ENCODE peak calls at places on chromosomes 13 and 19, in nine cellular contexts. N is right lobe of liver, U is suprapubic skin, G is heart left ventricle, I is ovary, R is stomach, Z is A549, D is transverse colon, C is prostate gland. E is an unnamed sample.

GRCh38 chr19:4713384-4713951 is 10.2 kb downstream of the DPP9 start:
- DNase-seq in N (peak), U (peak), G (peak), I (no peak), R (peak), Z (peak), D (peak), C (peak), E (peak)

GRCh38 chr19:40266912-40267600 is 18.1 kb downstream of the AKT2 start:
- DNase-seq in N (no peak), U (no peak), G (no peak), I (no peak), R (no peak), Z (no peak), D (no peak), C (no peak), E (no peak)

GRCh38 chr13:57665471-57665870 is 33.9 kb downstream of the PCDH17 start:
- DNase-seq in N (no peak), U (no peak), G (no peak), I (no peak), R (no peak), Z (no peak), D (no peak), C (no peak), E (no peak)

GRCh38 chr19:18419195-18419698 is at the start of gene SSBP4:
- DNase-seq in N (peak), U (no peak), G (peak), I (peak), R (peak), Z (peak), D (peak), C (peak), E (peak)

GRCh38 chr19:399370-399769 is 9.6 kb downstream of the C2CD4C start:
- DNase-seq in N (no peak), U (peak), G (no peak), I (peak), R (no peak), Z (no peak), D (no peak), C (no peak), E (no peak)

GRCh38 chr19:6613711-6614110 is 22.8 kb upstream of the CD70 start:
- DNase-seq in N (no peak), U (no peak), G (no peak), I (no peak), R (no peak), Z (no peak), D (no peak), C (no peak), E (no peak)

GRCh38 chr13:100883453-100883852 is 208.9 kb upstream of the TMTC4 start:
- DNase-seq in N (no peak), U (no peak), G (no peak), I (no peak), R (no peak), Z (no peak), D (no peak), C (no peak), E (no peak)

GRCh38 chr19:38394488-38394887 is 6.0 kb downstream of the SPRED3 start:
- DNase-seq in N (no peak), U (no peak), G (no peak), I (no peak), R (no peak), Z (no peak), D (no peak), C (no peak), E (no peak)

GRCh38 chr19:10882108-10882457 is 10.7 kb downstream of the CARM1 start:
- DNase-seq in N (no peak), U (no peak), G (peak), I (no peak), R (no peak), Z (no peak), D (no peak), C (no peak), E (no peak)

GRCh38 chr13:113419531-113420183 is 33.6 kb downstream of the ADPRHL1 start:
- DNase-seq in N (no peak), U (no peak), G (no peak), I (no peak), R (no peak), Z (no peak), D (no peak), C (no peak), E (no peak)

GRCh38 chr19:7679017-7679720 is 1.5 kb upstream of the TRAPPC5 start:
- DNase-seq in N (peak), U (no peak), G (no peak), I (no peak), R (no peak), Z (peak), D (peak), C (peak), E (peak)

GRCh38 chr19:801030-801860 is 4.0 kb downstream of the PTBP1 start:
- DNase-seq in N (peak), U (no peak), G (peak), I (peak), R (peak), Z (no peak), D (peak), C (no peak), E (peak)

GRCh38 chr19:16289594-16289993 is 35.0 kb upstream of the KLF2 start:
- DNase-seq in N (no peak), U (no peak), G (no peak), I (no peak), R (no peak), Z (no peak), D (no peak), C (no peak), E (no peak)

GRCh38 chr19:18856385-18857126 is 24.8 kb downstream of the UPF1 start:
- DNase-seq in N (no peak), U (no peak), G (no peak), I (no peak), R (no peak), Z (peak), D (no peak), C (no peak), E (no peak)

GRCh38 chr19:16328824-16329482 is 4.3 kb downstream of the KLF2 start:
- DNase-seq in N (no peak), U (no peak), G (peak), I (peak), R (no peak), Z (peak), D (no peak), C (no peak), E (no peak)

GRCh38 chr19:47518139-47518538 is 3.3 kb upstream of the NAPA start:
- DNase-seq in N (no peak), U (no peak), G (no peak), I (no peak), R (no peak), Z (no peak), D (peak), C (no peak), E (no peak)

GRCh38 chr13:79451500-79451962 is 29.4 kb upstream of the NDFIP2 start:
- DNase-seq in N (no peak), U (no peak), G (no peak), I (no peak), R (no peak), Z (peak), D (peak), C (no peak), E (peak)

GRCh38 chr13:108679989-108680388 is 50.6 kb downstream of the MYO16 start:
- DNase-seq in N (no peak), U (no peak), G (no peak), I (no peak), R (no peak), Z (no peak), D (no peak), C (no peak), E (no peak)

GRCh38 chr13:49569993-49570689 is 15.2 kb downstream of the RCBTB1 start:
- DNase-seq in N (no peak), U (no peak), G (no peak), I (no peak), R (no peak), Z (no peak), D (no peak), C (no peak), E (no peak)

GRCh38 chr19:2046046-2046907 is 4.8 kb downstream of the MKNK2 start:
- DNase-seq in N (peak), U (peak), G (no peak), I (no peak), R (no peak), Z (no peak), D (no peak), C (no peak), E (peak)

GRCh38 chr13:75789451-75790197 is 153.5 kb downstream of the LMO7 start:
- DNase-seq in N (no peak), U (no peak), G (no peak), I (peak), R (no peak), Z (no peak), D (no peak), C (no peak), E (no peak)

GRCh38 chr13:24995225-24995804 is 100.6 kb upstream of the PABPC3 start:
- DNase-seq in N (peak), U (no peak), G (no peak), I (no peak), R (peak), Z (peak), D (peak), C (peak), E (peak)

GRCh38 chr13:39886336-39886735 is 230.9 kb downstream of the COG6 start:
- DNase-seq in N (no peak), U (no peak), G (no peak), I (no peak), R (no peak), Z (no peak), D (no peak), C (no peak), E (no peak)

GRCh38 chr19:32674959-32675719 is at the start of gene ANKRD27:
- DNase-seq in N (peak), U (peak), G (peak), I (peak), R (peak), Z (peak), D (peak), C (peak), E (peak)
- TF ChIP-seq POLR2A in N (peak), U (no peak), G (no peak), I (no peak), R (no peak), Z (peak), D (peak), C (peak), E (peak)

GRCh38 chr19:43799502-43800142 is 2.6 kb downstream of the LYPD5 start:
- DNase-seq in N (no peak), U (no peak), G (no peak), I (no peak), R (no peak), Z (no peak), D (peak), C (no peak), E (no peak)
- H3K4me3 ChIP-seq in N (no peak), U (peak), G (no peak), I (no peak), R (no peak), Z (no peak), D (no peak), C (no peak), E (no peak)

DNA sequence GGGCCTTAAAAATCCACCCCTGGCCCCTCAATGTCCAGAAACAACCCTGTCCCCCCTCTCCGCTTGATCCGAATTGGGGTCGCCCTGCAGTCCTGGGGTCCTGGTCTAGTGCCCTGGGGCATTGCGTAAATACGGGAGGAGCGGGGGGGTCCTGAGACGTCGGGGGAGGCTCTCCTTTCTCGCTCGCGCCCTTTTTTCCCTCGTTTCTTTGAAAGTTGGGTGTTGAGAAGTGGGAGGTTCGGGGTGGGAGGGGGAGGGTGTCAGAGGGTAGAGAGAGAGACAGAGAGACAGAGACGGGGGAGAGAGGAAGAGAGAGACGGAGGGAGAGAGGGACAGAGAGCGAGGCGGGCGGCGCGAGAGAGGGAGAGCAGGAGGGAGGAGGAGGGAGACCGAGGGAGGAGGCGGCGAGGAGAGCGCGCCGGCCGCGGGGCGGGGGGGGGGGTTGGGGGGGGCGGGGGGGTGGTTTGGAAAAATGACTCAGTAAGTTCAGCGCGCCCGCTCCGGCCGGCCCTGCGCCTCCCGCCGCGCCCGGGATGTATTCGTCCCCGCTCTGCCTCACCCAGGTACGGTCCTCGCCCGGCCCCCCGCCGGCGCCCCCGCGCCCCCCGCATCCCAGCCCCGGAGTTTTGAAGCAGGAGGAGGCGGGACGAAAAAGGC is at the start of gene NFIC:
- DNase-seq in N (peak), U (peak), G (peak), I (peak), R (peak), Z (peak), D (peak), C (peak), E (peak)
- TF ChIP-seq POLR2A in N (peak), U (no peak), G (no peak), I (peak), R (no peak), Z (no peak), D (peak), C (peak), E (peak)

DNA sequence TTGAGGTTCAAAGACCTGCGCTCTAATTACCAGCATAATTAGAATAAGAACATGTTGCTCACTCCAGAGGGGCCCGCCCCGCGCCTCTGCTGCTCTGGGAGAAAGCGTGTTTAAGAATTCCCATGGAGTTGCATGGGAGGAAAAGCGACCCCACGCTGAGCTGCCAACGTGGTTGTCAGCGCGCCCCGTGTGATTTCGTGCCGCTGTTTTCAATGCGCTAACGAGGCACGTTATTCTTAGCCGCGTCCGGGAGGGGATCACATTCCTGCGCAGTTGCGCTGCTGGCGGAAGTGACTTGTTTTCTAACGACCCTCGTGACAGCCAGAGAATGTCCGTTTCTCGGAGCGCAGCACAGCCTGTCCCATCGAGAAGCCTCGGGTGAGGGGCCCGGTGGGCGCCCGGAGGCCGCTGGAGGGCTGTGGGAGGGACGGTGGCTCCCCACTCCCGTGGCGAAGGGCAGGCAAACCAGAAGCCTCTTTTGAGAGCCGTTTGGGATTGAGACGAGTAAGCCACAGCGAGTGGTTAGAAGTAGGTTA is 173.8 kb upstream of the SOX1 start:
- DNase-seq in N (no peak), U (peak), G (no peak), I (no peak), R (no peak), Z (no peak), D (no peak), C (no peak), E (no peak)
- H3K4me3 ChIP-seq in N (no peak), U (peak), G (peak), I (no peak), R (peak), Z (no peak), D (peak), C (no peak), E (no peak)

GRCh38 chr19:56086671-56087430 is 34.2 kb downstream of the ZNF787 start:
- DNase-seq in N (peak), U (no peak), G (no peak), I (no peak), R (no peak), Z (no peak), D (no peak), C (no peak), E (no peak)
- TF ChIP-seq POLR2A in N (no peak), U (no peak), G (no peak), I (no peak), R (no peak), Z (no peak), D (no peak), C (no peak), E (no peak)

GRCh38 chr19:46487802-46488445 is 7.7 kb downstream of the PNMA8B start:
- DNase-seq in N (peak), U (peak), G (peak), I (peak), R (peak), Z (peak), D (peak), C (peak), E (peak)
- H3K4me3 ChIP-seq in N (peak), U (peak), G (peak), I (peak), R (peak), Z (peak), D (peak), C (no peak), E (no peak)

DNA sequence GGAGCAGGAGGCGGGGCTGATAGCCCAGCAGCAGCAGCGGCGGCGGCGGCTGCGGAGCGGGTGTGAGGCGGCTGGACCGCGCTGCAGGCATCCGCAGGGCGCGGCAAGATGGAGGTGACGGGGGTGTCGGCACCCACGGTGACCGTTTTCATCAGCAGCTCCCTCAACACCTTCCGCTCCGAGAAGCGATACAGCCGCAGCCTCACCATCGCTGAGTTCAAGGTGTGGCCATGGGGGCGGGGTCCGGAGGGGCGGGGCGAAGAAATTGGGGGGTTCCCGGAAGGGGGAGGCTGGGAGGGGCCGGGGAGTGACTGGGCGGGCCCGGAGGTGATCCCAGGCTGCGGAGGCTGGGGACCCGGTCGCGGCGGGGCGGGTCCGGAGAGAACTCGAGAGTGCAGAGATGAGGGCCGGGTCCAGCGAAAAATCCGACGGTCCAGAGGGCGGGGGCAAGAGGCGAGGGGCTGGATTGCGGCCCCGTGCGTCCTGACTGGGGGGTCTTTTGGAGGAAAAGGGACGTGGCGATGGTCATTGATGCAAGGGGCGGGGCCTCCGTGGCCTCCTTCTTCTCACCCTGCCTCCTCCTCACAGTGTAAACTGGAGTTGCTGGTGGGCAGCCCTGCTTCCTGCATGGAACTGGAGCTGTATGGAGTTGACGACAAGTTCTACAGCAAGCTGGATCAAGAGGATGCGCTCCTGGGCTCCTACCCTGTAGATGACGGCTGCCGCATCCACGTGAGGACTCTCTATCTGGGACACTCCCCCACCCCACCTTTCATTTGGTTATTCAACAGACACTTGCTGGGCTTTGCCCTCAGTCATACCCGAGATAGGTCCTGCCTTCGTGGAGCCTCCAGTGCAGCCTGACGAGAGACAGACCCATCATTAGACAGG is at the start of gene TBCB:
- DNase-seq in N (peak), U (peak), G (peak), I (no peak), R (peak), Z (peak), D (peak), C (peak), E (no peak)
- TF ChIP-seq POLR2A in N (peak), U (no peak), G (no peak), I (peak), R (no peak), Z (peak), D (peak), C (peak), E (peak)

GRCh38 chr19:56678205-56678604 is 6.6 kb upstream of the ZNF835 start:
- DNase-seq in N (no peak), U (no peak), G (no peak), I (no peak), R (no peak), Z (no peak), D (no peak), C (no peak), E (no peak)

GRCh38 chr19:56687036-56687435 is 15.5 kb upstream of the ZNF835 start:
- DNase-seq in N (no peak), U (no peak), G (no peak), I (no peak), R (no peak), Z (no peak), D (no peak), C (no peak), E (no peak)

GRCh38 chr19:56681702-56682101 is 10.1 kb upstream of the ZNF835 start:
- DNase-seq in N (no peak), U (no peak), G (no peak), I (no peak), R (no peak), Z (no peak), D (no peak), C (no peak), E (no peak)

DNA sequence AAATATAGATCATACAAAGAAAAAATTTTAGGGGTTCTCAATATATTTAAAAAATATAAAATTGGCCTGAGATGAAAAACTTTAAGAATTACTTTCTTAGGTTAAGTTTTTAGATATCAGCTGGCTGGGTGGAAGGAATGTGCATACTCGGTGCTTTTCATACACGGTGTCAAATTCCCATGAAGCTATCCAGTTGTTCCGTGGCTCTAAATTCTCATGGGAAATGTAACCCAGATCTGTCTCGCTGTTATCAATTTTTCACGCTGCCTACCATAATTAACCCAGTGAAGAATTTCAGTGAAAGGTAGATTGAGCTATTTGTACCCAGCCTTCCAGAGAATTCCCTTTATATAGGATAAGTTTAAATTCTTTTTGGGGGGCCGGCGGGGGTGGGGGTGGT is 11.6 kb upstream of the ZNF835 start:
- DNase-seq in N (no peak), U (no peak), G (no peak), I (no peak), R (no peak), Z (no peak), D (no peak), C (no peak), E (no peak)
- H3K4me3 ChIP-seq in N (no peak), U (no peak), G (no peak), I (no peak), R (no peak), Z (no peak), D (no peak), C (no peak), E (no peak)

E was measured in body of pancreas.